ENCODE peak calls at places on chromosomes 5 and 9, in six cellular contexts. X is lower lobe of right lung; U is NCI-H460; D is endothelial cell; F is Kasumi-1; P is stimulated activated CD8-positive, alpha-beta memory T cell treated with anti-CD3 and anti-CD28 coated beads, Interleukin-7, amount 100 ng/mL, for 48 hours. G is an unnamed sample.

GRCh38 chr5:18394154-18394804 is 760.0 kb downstream of the TAF11L14 start:
- DNase-seq in F (peak), X (peak), D (peak), P (peak), U (peak), G (no peak)

GRCh38 chr5:14869286-14870164 is 2.1 kb downstream of the ANKH start:
- DNase-seq in X (no peak), D (no peak), F (no peak), P (peak), U (no peak), G (no peak)

GRCh38 chr5:117286813-117287212 is 712.2 kb upstream of the SEMA6A start:
- DNase-seq in F (no peak), D (no peak), U (no peak), X (no peak), P (no peak), G (no peak)

GRCh38 chr9:4301302-4301701 is 1.4 kb upstream of the GLIS3 start:
- DNase-seq in X (no peak), D (no peak), F (no peak), U (no peak), P (no peak), G (no peak)

GRCh38 chr9:127664678-127665507 is 41.9 kb upstream of the CFAP157 start:
- DNase-seq in F (no peak), D (no peak), U (no peak), P (no peak), X (no peak), G (no peak)

GRCh38 chr5:76836585-76836984 is 13.2 kb upstream of the S100Z start:
- DNase-seq in F (no peak), X (no peak), P (no peak), U (no peak), D (no peak), G (no peak)

GRCh38 chr9:129579294-129579693 is 41.6 kb downstream of the C9orf50 start:
- DNase-seq in F (no peak), P (no peak), U (no peak), X (no peak), D (no peak), G (no peak)

GRCh38 chr9:110954822-110955291 is 83.4 kb downstream of the LPAR1 start:
- DNase-seq in P (no peak), U (no peak), X (no peak), D (no peak), F (peak), G (no peak)

GRCh38 chr5:14872070-14872989 is 752 bp upstream of the ANKH start:
- DNase-seq in P (peak), X (peak), U (peak), F (peak), D (peak), G (peak)

GRCh38 chr5:136374003-136374402 is 8.7 kb upstream of the TRPC7 start:
- DNase-seq in F (no peak), U (peak), D (peak), X (no peak), P (no peak), G (no peak)

GRCh38 chr9:83649515-83649914 is 26.6 kb downstream of the IDNK start:
- DNase-seq in U (no peak), F (no peak), D (no peak), X (no peak), P (no peak), G (no peak)

GRCh38 chr5:28779161-28779754 is 1740.9 kb upstream of the CDH9 start:
- DNase-seq in D (peak), F (peak), U (peak), X (no peak), P (no peak), G (no peak)

GRCh38 chr9:93149361-93149760 is 15.3 kb upstream of the NINJ1 start:
- DNase-seq in F (no peak), P (no peak), U (no peak), X (no peak), D (no peak), G (no peak)

G was measured in stimulated activated naive CD4-positive, alpha-beta T cell.